ENCODE peak calls at places on chromosomes 6 and 20, in five cellular contexts. D is hypothalamus, E is dorsolateral prefrontal cortex, W is ELF-1, H is hepatic stellate cell. O is an unnamed sample.

GRCh38 chr6:28769626-28770402 is 154.0 kb downstream of the TRIM27 start:
- DNase-seq in D (no peak), E (no peak), W (peak; percentile 81), H (peak; percentile 28), O (peak; percentile 22)

GRCh38 chr6:6694825-6695710 is 106.5 kb downstream of the LY86 start:
- DNase-seq in D (no peak), E (no peak), W (peak; percentile 89), H (no peak), O (no peak)

GRCh38 chr6:89360415-89360999 is 8.0 kb upstream of the UBE2J1 start:
- DNase-seq in D (no peak), E (no peak), W (no peak), H (peak; percentile 32), O (peak; percentile 24)

GRCh38 chr20:62063981-62064787 is 1.5 kb downstream of the TAF4 start:
- DNase-seq in D (no peak), E (no peak), W (peak; percentile 65), H (peak; percentile 53), O (peak; percentile 49)

GRCh38 chr6:37077459-37078296 is 72.2 kb downstream of the FGD2 start:
- DNase-seq in D (no peak), E (peak; percentile 52), W (peak; percentile 84), H (peak; percentile 94), O (no peak)

GRCh38 chr20:43915209-43916072 is 789 bp downstream of the TOX2 start:
- DNase-seq in D (no peak), E (no peak), W (peak; percentile 65), H (no peak), O (peak; percentile 29)

GRCh38 chr20:15882553-15882952 is 690.7 kb downstream of the KIF16B start:
- DNase-seq in D (no peak), E (no peak), W (no peak), H (no peak), O (no peak)

GRCh38 chr6:21666200-21666671 is 72.7 kb downstream of the SOX4 start:
- DNase-seq in D (no peak), E (no peak), W (peak; percentile 34), H (no peak), O (peak; percentile 20)

GRCh38 chr6:73516712-73517489 is 3.9 kb downstream of the EEF1A1 start:
- DNase-seq in D (no peak), E (no peak), W (peak; percentile 17), H (no peak), O (no peak)

GRCh38 chr6:138531387-138531786 is 32.1 kb upstream of the NHSL1 start:
- DNase-seq in D (no peak), E (no peak), W (no peak), H (no peak), O (no peak)

GRCh38 chr6:71383891-71384489 is 95.4 kb downstream of the OGFRL1 start:
- DNase-seq in D (no peak), E (no peak), W (peak; percentile 10), H (peak; percentile 7), O (peak; percentile 69)

GRCh38 chr6:118565317-118565960 is 17.3 kb downstream of the PLN start:
- DNase-seq in D (no peak), E (no peak), W (peak; percentile 23), H (no peak), O (no peak)

GRCh38 chr6:159013229-159013628 is 13.2 kb upstream of the RSPH3 start:
- DNase-seq in D (no peak), E (no peak), W (no peak), H (no peak), O (no peak)

GRCh38 chr6:127243501-127243900 is 23.2 kb upstream of the RNF146 start:
- DNase-seq in D (no peak), E (no peak), W (no peak), H (no peak), O (no peak)

GRCh38 chr6:38103921-38104320 is 284.4 kb downstream of the ZFAND3 start:
- DNase-seq in D (no peak), E (no peak), W (peak; percentile 37), H (no peak), O (no peak)

GRCh38 chr6:134195164-134195906 is 122.6 kb downstream of the SGK1 start:
- DNase-seq in D (no peak), E (no peak), W (no peak), H (no peak), O (peak; percentile 31)

GRCh38 chr6:88045521-88046136 is 2.0 kb upstream of the SPACA1 start:
- DNase-seq in D (no peak), E (no peak), W (no peak), H (no peak), O (no peak)

GRCh38 chr20:37954626-37955025 is 51.7 kb downstream of the VSTM2L start:
- DNase-seq in D (no peak), E (no peak), W (no peak), H (no peak), O (no peak)

GRCh38 chr20:36336838-36337478 is 30.8 kb downstream of the DLGAP4 start:
- DNase-seq in D (no peak), E (no peak), W (no peak), H (no peak), O (no peak)

GRCh38 chr6:53302678-53303360 is 45.9 kb downstream of the ELOVL5 start:
- DNase-seq in D (no peak), E (no peak), W (no peak), H (peak; percentile 46), O (peak; percentile 91)